ENCODE peak calls at places on chromosomes 3 and 15, in ten cellular contexts. N is ovary; J is CD8-positive, alpha-beta memory T cell; C is left ventricle myocardium inferior; M is HAP-1; B is upper lobe of right lung; D is hepatocyte; E is lower lobe of right lung; W is sigmoid colon; P is K562. U is an unnamed sample. For H3K27me3 and H3K4me1, the result is how much of the 10 kb centered on the place peaks cover.

GRCh38 chr15:40832903-40833302 is 4.4 kb upstream of the PPP1R14D start:
- DNase-seq in N (no peak), J (no peak), C (no peak), M (no peak), B (no peak), D (no peak), E (no peak), W (no peak), P (no peak), U (no peak)

GRCh38 chr3:66762888-66763287 is 235.2 kb upstream of the KBTBD8 start:
- DNase-seq in N (no peak), J (no peak), C (no peak), M (no peak), B (no peak), D (no peak), E (no peak), W (no peak), P (no peak), U (no peak)

GRCh38 chr15:50675524-50676144 is 11.0 kb downstream of the TRPM7 start:
- DNase-seq in N (no peak), J (no peak), C (no peak), M (no peak), B (no peak), D (peak), E (no peak), W (no peak), P (peak), U (no peak)

GRCh38 chr3:23981136-23981535 is 36.0 kb downstream of the NR1D2 start:
- DNase-seq in N (no peak), J (no peak), C (peak), M (no peak), B (no peak), D (no peak), E (no peak), W (peak), P (no peak), U (no peak)

GRCh38 chr3:39727415-39727814 is 82.0 kb upstream of the MYRIP start:
- DNase-seq in N (no peak), J (no peak), C (no peak), M (no peak), B (no peak), D (no peak), E (no peak), W (no peak), P (peak), U (no peak)

GRCh38 chr15:39127151-39127815 is 453.6 kb upstream of the THBS1 start:
- DNase-seq in N (no peak), J (no peak), C (no peak), M (no peak), B (no peak), D (no peak), E (no peak), W (no peak), P (peak), U (no peak)

GRCh38 chr3:188490416-188490815 is 336.5 kb downstream of the LPP start:
- DNase-seq in N (no peak), J (no peak), C (no peak), M (no peak), B (no peak), D (no peak), E (no peak), W (no peak), P (no peak), U (no peak)

GRCh38 chr15:22887157-22887951 is 48.9 kb downstream of the NIPA2 start:
- DNase-seq in N (no peak), J (no peak), C (no peak), M (no peak), B (no peak), D (peak), E (no peak), W (no peak), P (peak), U (no peak)

GRCh38 chr15:79132770-79133169 is 42.2 kb upstream of the RASGRF1 start:
- DNase-seq in N (no peak), J (no peak), C (no peak), M (no peak), B (no peak), D (no peak), E (no peak), W (no peak), P (no peak), U (no peak)

GRCh38 chr3:160368804-160369203 is 30.2 kb downstream of the IFT80 start:
- DNase-seq in N (no peak), J (no peak), C (no peak), M (no peak), B (no peak), D (no peak), E (no peak), W (no peak), P (no peak), U (peak)

GRCh38 chr15:70260096-70260495 is 162.4 kb upstream of the TLE3 start:
- DNase-seq in N (no peak), J (no peak), C (no peak), M (no peak), B (no peak), D (no peak), E (no peak), W (no peak), P (no peak), U (no peak)

GRCh38 chr15:60535743-60536142 is 56.8 kb upstream of the ICE2 start:
- DNase-seq in N (no peak), J (no peak), C (no peak), M (no peak), B (no peak), D (no peak), E (no peak), W (no peak), P (no peak), U (no peak)

GRCh38 chr3:158659454-158660237 is 12.8 kb downstream of the LXN start:
- DNase-seq in N (peak), J (peak), C (peak), M (peak), B (no peak), D (peak), E (no peak), W (peak), P (peak), U (peak)

GRCh38 chr3:138752886-138753285 is 81.8 kb downstream of the PIK3CB start:
- DNase-seq in N (no peak), J (no peak), C (no peak), M (no peak), B (no peak), D (no peak), E (no peak), W (no peak), P (no peak), U (no peak)

GRCh38 chr3:78642471-78642870 is 1125.3 kb downstream of the ROBO1 start:
- DNase-seq in N (no peak), J (no peak), C (no peak), M (no peak), B (no peak), D (no peak), E (no peak), W (no peak), P (no peak), U (no peak)

GRCh38 chr15:52657338-52657737 is 21.9 kb downstream of the ATOSA start:
- DNase-seq in N (no peak), J (no peak), C (no peak), M (no peak), B (no peak), D (no peak), E (no peak), W (no peak), P (no peak), U (no peak)

GRCh38 chr3:188415196-188415595 is 261.2 kb downstream of the LPP start:
- DNase-seq in N (no peak), J (no peak), C (no peak), M (no peak), B (no peak), D (no peak), E (no peak), W (no peak), P (no peak), U (no peak)

GRCh38 chr3:156449712-156450574 is 105.0 kb downstream of the SSR3 start:
- DNase-seq in N (no peak), J (no peak), C (no peak), M (peak), B (no peak), D (peak), E (no peak), W (no peak), P (peak), U (no peak)

GRCh38 chr3:86208782-86209181 is 782.2 kb downstream of the VGLL3 start:
- DNase-seq in N (no peak), J (no peak), C (no peak), M (no peak), B (no peak), D (no peak), E (no peak), W (no peak), P (no peak), U (no peak)

GRCh38 chr3:30475038-30475808 is 131.2 kb upstream of the TGFBR2 start:
- DNase-seq in N (no peak), J (no peak), C (no peak), M (no peak), B (no peak), D (no peak), E (no peak), W (no peak), P (no peak), U (no peak)

GRCh38 chr3:72679540-72680198 is 168.6 kb downstream of the SHQ1 start:
- DNase-seq in N (no peak), J (no peak), C (no peak), M (no peak), B (no peak), D (no peak), E (no peak), W (no peak), P (no peak), U (no peak)

GRCh38 chr3:56915969-56916586 is 114.3 kb upstream of the ARHGEF3 start:
- DNase-seq in N (no peak), J (peak), C (peak), M (no peak), B (no peak), D (no peak), E (peak), W (no peak), P (peak), U (peak)

GRCh38 chr3:116141724-116142123 is 303.6 kb downstream of the LSAMP start:
- DNase-seq in N (no peak), J (no peak), C (no peak), M (no peak), B (no peak), D (no peak), E (no peak), W (no peak), P (no peak), U (no peak)

GRCh38 chr3:197122394-197122793 is 92.8 kb upstream of the MELTF start:
- DNase-seq in N (no peak), J (no peak), C (no peak), M (no peak), B (no peak), D (no peak), E (no peak), W (no peak), P (no peak), U (no peak)

GRCh38 chr3:170301404-170301803 is 56.1 kb upstream of the SKIL start:
- DNase-seq in N (no peak), J (no peak), C (no peak), M (no peak), B (no peak), D (no peak), E (no peak), W (no peak), P (no peak), U (no peak)

DNA sequence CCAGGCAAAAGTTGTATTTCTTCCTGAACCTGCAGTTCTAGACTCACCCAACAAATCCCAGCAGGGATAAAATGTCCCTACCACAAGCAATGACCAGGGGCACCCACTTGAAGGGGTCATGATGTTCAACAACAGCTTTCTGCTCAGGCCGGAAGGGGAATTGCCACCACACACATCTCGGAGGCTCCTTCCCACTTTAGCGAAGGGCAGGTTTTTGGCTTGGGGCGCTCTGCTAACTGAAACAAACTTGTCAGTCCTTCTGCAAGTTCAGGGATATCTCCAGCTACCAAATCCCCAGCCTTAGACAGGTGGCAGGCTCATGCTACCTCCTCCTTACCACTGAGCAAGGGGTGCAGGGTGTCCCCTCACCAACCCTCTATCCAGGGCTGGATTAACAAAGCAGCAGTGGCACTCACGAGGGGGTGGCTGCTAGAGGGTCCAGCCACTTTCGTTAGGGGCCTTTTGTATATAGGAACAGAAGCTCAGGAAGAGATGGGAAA is 2.2 kb downstream of the ADCY5 start:
- DNase-seq in N (no peak), J (no peak), C (no peak), M (no peak), B (no peak), D (no peak), E (no peak), W (no peak), P (no peak), U (no peak)
- H3K27me3 ChIP-seq in N (under half), J (under half), C (half or more), M (under half), B (under half), D (under half), E (half or more), W (under half), P (under half), U (under half)

GRCh38 chr3:11168881-11169805 is 14.8 kb downstream of the HRH1 start:
- DNase-seq in N (no peak), J (no peak), C (no peak), M (no peak), B (no peak), D (no peak), E (no peak), W (peak), P (no peak), U (no peak)
- H3K4me1 ChIP-seq in N (under half), J (under half), C (under half), M (under half), B (under half), D (under half), E (under half), W (under half), P (under half), U (under half)

GRCh38 chr3:113698213-113698742 is 1.8 kb upstream of the USF3 start:
- DNase-seq in N (no peak), J (no peak), C (no peak), M (no peak), B (no peak), D (no peak), E (no peak), W (no peak), P (no peak), U (no peak)
- H3K27me3 ChIP-seq in N (under half), J (under half), C (under half), M (under half), B (under half), D (under half), E (under half), W (under half), P (under half), U (under half)

GRCh38 chr15:31330111-31330785 is 3.6 kb downstream of the KLF13 start:
- DNase-seq in N (no peak), J (no peak), C (no peak), M (no peak), B (peak), D (no peak), E (no peak), W (no peak), P (no peak), U (no peak)
- H3K4me1 ChIP-seq in N (under half), J (half or more), C (half or more), M (under half), B (half or more), D (under half), E (half or more), W (half or more), P (under half), U (half or more)

GRCh38 chr3:14554715-14555114 is 14.6 kb upstream of the GRIP2 start:
- DNase-seq in N (no peak), J (no peak), C (no peak), M (no peak), B (no peak), D (no peak), E (no peak), W (no peak), P (no peak), U (no peak)

GRCh38 chr3:14552041-14552648 is 12.0 kb upstream of the GRIP2 start:
- DNase-seq in N (no peak), J (no peak), C (no peak), M (no peak), B (no peak), D (no peak), E (peak), W (peak), P (no peak), U (no peak)

GRCh38 chr3:14558029-14558428 is 17.9 kb upstream of the GRIP2 start:
- DNase-seq in N (no peak), J (no peak), C (no peak), M (no peak), B (no peak), D (no peak), E (no peak), W (no peak), P (no peak), U (no peak)

GRCh38 chr3:14552717-14553116 is 12.6 kb upstream of the GRIP2 start:
- DNase-seq in N (no peak), J (no peak), C (no peak), M (no peak), B (no peak), D (no peak), E (peak), W (peak), P (no peak), U (no peak)

DNA sequence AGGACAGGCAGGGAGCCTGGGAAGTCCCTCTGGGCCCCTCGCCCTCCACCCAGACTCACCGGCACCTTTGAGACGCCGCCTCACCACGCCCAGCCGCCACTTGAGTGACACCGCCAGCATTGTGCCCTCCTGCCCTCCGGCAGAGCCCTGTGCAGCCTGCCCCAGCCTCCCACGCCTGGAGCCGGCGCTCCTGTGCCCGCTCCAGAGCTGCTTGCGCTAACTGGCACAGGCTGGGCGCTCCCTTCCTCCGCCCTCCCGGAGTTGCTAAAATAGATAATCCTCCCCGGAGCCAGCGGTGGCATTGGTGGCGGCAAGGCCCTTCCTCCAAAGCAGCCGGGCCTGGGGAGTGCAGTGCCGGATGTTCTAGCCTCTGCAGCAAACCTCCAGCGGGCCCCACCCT is 15.7 kb upstream of the GRIP2 start:
- DNase-seq in N (no peak), J (no peak), C (peak), M (no peak), B (peak), D (peak), E (no peak), W (no peak), P (no peak), U (no peak)
- H3K27me3 ChIP-seq in N (under half), J (under half), C (under half), M (under half), B (under half), D (under half), E (under half), W (under half), P (half or more), U (under half)

GRCh38 chr3:121651684-121652083 is 9.0 kb downstream of the HCLS1 start:
- DNase-seq in N (no peak), J (no peak), C (no peak), M (no peak), B (no peak), D (no peak), E (no peak), W (no peak), P (peak), U (no peak)

GRCh38 chr3:121658716-121659435 is 1.8 kb downstream of the HCLS1 start:
- DNase-seq in N (no peak), J (no peak), C (no peak), M (no peak), B (no peak), D (no peak), E (no peak), W (no peak), P (no peak), U (no peak)

GRCh38 chr3:121649645-121650044 is 11.1 kb downstream of the HCLS1 start:
- DNase-seq in N (no peak), J (no peak), C (no peak), M (no peak), B (no peak), D (no peak), E (no peak), W (no peak), P (no peak), U (no peak)

GRCh38 chr3:121660356-121661171 is at the start of gene HCLS1:
- DNase-seq in N (no peak), J (peak), C (peak), M (peak), B (peak), D (no peak), E (peak), W (peak), P (peak), U (peak)

GRCh38 chr3:121654493-121655385 is 6.0 kb downstream of the HCLS1 start:
- DNase-seq in N (no peak), J (no peak), C (no peak), M (no peak), B (no peak), D (no peak), E (no peak), W (no peak), P (no peak), U (peak)
- H3K4me1 ChIP-seq in N (under half), J (half or more), C (under half), M (under half), B (under half), D (under half), E (under half), W (under half), P (under half), U (under half)

DNA sequence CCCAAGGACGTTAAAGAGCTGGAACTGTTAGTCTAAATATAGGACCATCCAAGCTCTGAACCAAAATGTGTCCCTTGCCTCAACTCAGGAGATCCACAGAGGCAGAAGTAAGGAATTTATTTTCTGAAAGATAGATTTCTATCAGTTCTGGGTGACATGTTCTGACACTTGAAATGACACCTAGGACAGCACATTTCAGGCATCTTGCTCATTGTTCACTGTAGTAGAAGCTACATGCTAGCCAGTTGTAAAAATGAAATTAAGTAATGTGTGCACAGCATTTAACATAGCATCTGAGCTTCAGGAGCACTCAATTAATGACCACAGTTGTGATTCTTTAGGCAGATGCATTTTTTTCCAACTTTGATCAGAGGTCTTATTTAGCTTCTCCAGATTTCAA is 567 bp downstream of the CCR2 start:
- DNase-seq in N (no peak), J (no peak), C (no peak), M (no peak), B (no peak), D (no peak), E (no peak), W (no peak), P (no peak), U (no peak)
- H3K27me3 ChIP-seq in N (under half), J (under half), C (half or more), M (under half), B (under half), D (under half), E (under half), W (under half), P (under half), U (under half)

GRCh38 chr3:32457971-32458471 is 44.6 kb downstream of the CMTM6 start:
- DNase-seq in N (no peak), J (peak), C (no peak), M (no peak), B (no peak), D (no peak), E (no peak), W (no peak), P (peak), U (peak)

GRCh38 chr3:32459474-32459873 is 43.2 kb downstream of the CMTM6 start:
- DNase-seq in N (no peak), J (no peak), C (no peak), M (no peak), B (no peak), D (no peak), E (no peak), W (no peak), P (no peak), U (no peak)

GRCh38 chr3:32456429-32457130 is 46.1 kb downstream of the CMTM6 start:
- DNase-seq in N (no peak), J (no peak), C (no peak), M (no peak), B (no peak), D (no peak), E (no peak), W (no peak), P (no peak), U (no peak)

GRCh38 chr3:32455609-32456428 is 46.8 kb downstream of the CMTM6 start:
- DNase-seq in N (no peak), J (no peak), C (no peak), M (no peak), B (no peak), D (no peak), E (no peak), W (no peak), P (no peak), U (no peak)

GRCh38 chr3:32460031-32460749 is 42.5 kb downstream of the CMTM6 start:
- DNase-seq in N (no peak), J (peak), C (no peak), M (no peak), B (no peak), D (peak), E (no peak), W (no peak), P (no peak), U (peak)
- H3K4me1 ChIP-seq in N (under half), J (half or more), C (under half), M (under half), B (under half), D (under half), E (under half), W (under half), P (under half), U (half or more)